ENCODE peak calls at places on chromosome 6, in ten cellular contexts. J, K, R, Z, U, V, E, P, I and Q are unnamed samples.

GRCh38 chr6:34070315-34071110 is 75.4 kb downstream of the GRM4 start:
- DNase-seq in P (no peak), E (no peak), Z (no peak), J (peak; percentile 8), R (no peak), V (no peak), I (no peak), U (no peak), K (no peak), Q (no peak)

GRCh38 chr6:89475106-89475505 is 42.2 kb downstream of the ANKRD6 start:
- DNase-seq in Z (no peak), E (no peak), J (no peak), R (no peak), I (peak; percentile 2), U (peak; percentile 23), K (no peak), V (no peak), P (peak; percentile 51), Q (no peak)

GRCh38 chr6:167742719-167743303 is 83.9 kb upstream of the AFDN start:
- DNase-seq in J (peak; percentile 81), V (peak; percentile 9), U (no peak), I (no peak), P (peak; percentile 6), E (no peak), Z (no peak), R (no peak), K (no peak), Q (no peak)

GRCh38 chr6:37119387-37119886 is 50.5 kb upstream of the PIM1 start:
- DNase-seq in P (no peak), K (no peak), E (no peak), R (no peak), V (no peak), J (no peak), I (no peak), U (no peak), Z (no peak), Q (no peak)

GRCh38 chr6:105178110-105178509 is 1.7 kb downstream of the POPDC3 start:
- DNase-seq in Z (peak; percentile 52), P (peak; percentile 90), V (no peak), K (no peak), R (peak; percentile 91), U (peak; percentile 90), I (peak; percentile 96), J (peak; percentile 68), E (no peak), Q (no peak)

GRCh38 chr6:126112171-126112632 is 125.9 kb downstream of the TRMT11 start:
- DNase-seq in I (peak; percentile 34), U (peak; percentile 15), Z (no peak), J (peak; percentile 39), P (peak; percentile 73), R (no peak), E (peak; percentile 41), V (no peak), K (no peak), Q (no peak)

GRCh38 chr6:133809406-133809805 is 79.5 kb upstream of the TCF21 start:
- DNase-seq in J (peak; percentile 62), K (no peak), V (no peak), E (no peak), U (peak; percentile 54), P (peak; percentile 57), Z (no peak), R (no peak), I (peak; percentile 73), Q (no peak)

GRCh38 chr6:96015791-96016776 is at the start of gene FUT9:
- DNase-seq in P (no peak), J (no peak), E (peak; percentile 46), V (peak; percentile 54), R (no peak), U (no peak), I (no peak), K (no peak), Z (no peak), Q (no peak)

GRCh38 chr6:65402564-65402963 is 304.5 kb downstream of the EYS start:
- DNase-seq in P (no peak), R (no peak), U (no peak), J (no peak), V (no peak), K (no peak), Z (no peak), I (no peak), E (no peak), Q (no peak)

GRCh38 chr6:170032706-170033309 is 258.1 kb downstream of the DLL1 start:
- DNase-seq in R (no peak), P (no peak), V (no peak), J (no peak), E (no peak), K (peak; percentile 5), Z (no peak), I (no peak), U (no peak), Q (no peak)

GRCh38 chr6:12232821-12233220 is 57.3 kb upstream of the EDN1 start:
- DNase-seq in U (no peak), P (no peak), E (no peak), I (no peak), K (no peak), J (no peak), V (no peak), Z (no peak), R (no peak), Q (no peak)

GRCh38 chr6:43096451-43097097 is 20.5 kb downstream of the PTK7 start:
- DNase-seq in R (peak; percentile 92), J (peak; percentile 87), U (peak; percentile 93), P (peak; percentile 97), Z (no peak), E (peak; percentile 54), K (peak; percentile 55), V (no peak), I (peak; percentile 96), Q (no peak)

GRCh38 chr6:108260126-108260808 is 573 bp downstream of the SNX3 start:
- DNase-seq in K (no peak), J (peak; percentile 67), P (peak; percentile 40), Z (peak; percentile 67), R (peak; percentile 5), I (peak; percentile 48), U (peak; percentile 59), V (no peak), E (peak; percentile 67), Q (peak; percentile 4)

GRCh38 chr6:7445076-7445475 is 55.5 kb downstream of the RIOK1 start:
- DNase-seq in J (no peak), V (no peak), E (no peak), I (peak; percentile 76), U (no peak), R (no peak), P (no peak), Z (no peak), K (no peak), Q (no peak)

DNA sequence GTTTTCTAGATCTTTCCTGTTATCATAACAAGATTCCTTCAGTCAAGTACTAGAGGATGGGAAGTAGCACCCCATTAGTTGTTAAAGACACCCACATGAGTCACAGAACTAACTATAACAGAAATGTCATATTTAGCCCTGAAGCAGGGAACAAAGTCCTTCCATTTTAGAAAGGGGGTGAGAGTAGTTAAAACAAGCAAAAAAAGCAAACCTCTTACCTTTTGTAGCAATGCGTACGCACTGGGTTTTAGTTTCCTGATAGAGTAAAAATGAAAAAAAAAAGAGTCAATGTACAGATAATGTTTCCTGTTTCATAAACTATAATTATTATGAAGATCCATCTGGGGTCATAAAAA is 163.7 kb upstream of the THEMIS start:
- DNase-seq in R (no peak), Z (no peak), P (no peak), V (no peak), U (no peak), J (no peak), K (no peak), E (no peak), I (no peak), Q (no peak)
- H3K4me3 ChIP-seq in R (no peak overlapping the region), Z (no peak overlapping the region), P (no peak overlapping the region), V (no peak overlapping the region), U (no peak overlapping the region), J (no peak overlapping the region), K (no peak overlapping the region), E (no peak overlapping the region), I (no peak overlapping the region), Q (no peak overlapping the region)

GRCh38 chr6:138104618-138105213 is 2.5 kb downstream of the PERP start:
- DNase-seq in P (peak; percentile 47), U (no peak), R (no peak), J (no peak), K (no peak), I (no peak), E (no peak), Z (no peak), V (no peak), Q (no peak)
- H3K4me3 ChIP-seq in P (peak overlapping the region; percentile 88), U (no peak overlapping the region), R (no peak overlapping the region), J (no peak overlapping the region), K (no peak overlapping the region), I (no peak overlapping the region), E (peak overlapping the region; percentile 88), Z (no peak overlapping the region), V (no peak overlapping the region), Q (no peak overlapping the region)

GRCh38 chr6:149964243-149965190 is 774 bp downstream of the ULBP1 start:
- DNase-seq in I (peak; percentile 28), R (no peak), U (peak; percentile 57), V (no peak), K (no peak), Z (no peak), E (no peak), P (no peak), J (peak; percentile 17), Q (no peak)

GRCh38 chr6:149963462-149964242 is at the start of gene ULBP1:
- DNase-seq in V (peak; percentile 67), U (peak; percentile 97), P (peak; percentile 64), J (peak; percentile 87), I (peak; percentile 94), R (peak; percentile 59), Z (peak; percentile 74), K (peak; percentile 78), E (peak; percentile 75), Q (peak; percentile 69)

GRCh38 chr6:149962461-149963211 is 1.1 kb upstream of the ULBP1 start:
- DNase-seq in Z (no peak), K (no peak), R (no peak), P (no peak), E (no peak), J (no peak), U (no peak), V (no peak), I (no peak), Q (no peak)

GRCh38 chr6:149961728-149962425 is 1.9 kb upstream of the ULBP1 start:
- DNase-seq in V (no peak), I (peak; percentile 17), J (no peak), R (no peak), K (no peak), U (peak; percentile 62), E (no peak), P (peak; percentile 28), Z (peak; percentile 52), Q (no peak)

DNA sequence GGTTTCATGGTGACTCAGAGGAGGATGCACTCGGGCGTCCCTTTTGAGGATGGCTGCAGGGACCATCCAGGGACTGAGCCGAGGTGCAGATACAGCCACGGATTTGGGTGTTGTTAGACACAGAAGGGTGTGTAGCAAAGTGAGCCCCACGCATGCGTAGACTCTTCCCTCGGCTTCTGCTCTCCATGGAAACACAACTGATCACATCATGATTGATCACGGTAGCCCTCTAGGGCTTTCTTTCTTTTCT is 606 bp upstream of the ULBP1 start:
- DNase-seq in U (no peak), K (no peak), I (peak; percentile 64), R (no peak), P (peak; percentile 20), E (no peak), Z (no peak), V (no peak), J (peak; percentile 40), Q (peak; percentile 17)
- H3K4me3 ChIP-seq in U (peak overlapping the region; percentile 46), K (no peak overlapping the region), I (peak overlapping the region; percentile 67), R (peak overlapping the region; percentile 60), P (peak overlapping the region; percentile 58), E (peak overlapping the region; percentile 36), Z (no peak overlapping the region), V (no peak overlapping the region), J (peak overlapping the region; percentile 28), Q (peak overlapping the region; percentile 51)

GRCh38 chr6:30554962-30555361 is 1.3 kb downstream of the GNL1 start:
- DNase-seq in K (no peak), V (no peak), Z (no peak), R (no peak), J (no peak), I (peak; percentile 11), P (no peak), E (no peak), U (no peak), Q (no peak)
- H3K4me3 ChIP-seq in K (peak overlapping the region; percentile 71), V (peak overlapping the region; percentile 80), Z (peak overlapping the region; percentile 97), R (peak overlapping the region; percentile 87), J (peak overlapping the region; percentile 73), I (peak overlapping the region; percentile 95), P (peak overlapping the region; percentile 95), E (peak overlapping the region; percentile 79), U (peak overlapping the region; percentile 99), Q (peak overlapping the region; percentile 96)